ENCODE peak calls at places on chromosome 17, in eight cellular contexts. One of them, this sample, is unnamed.

GRCh38 chr17:76378548-76379274 is 5.7 kb upstream of the SPHK1 start:
- DNase-seq in amygdala: no peak
- DNase-seq in activated T-helper 2 cell treated with anti-CD3 and anti-CD28 coated beads, Interferon-gamma antibody, Interleukin-2, Interleukin-4, amounts not matched to agents 10 μg/mL and 5 μg/mL and 100 μg/mL, durations not matched to agents 14 hours and 24 hours and 36 hours: no peak
- DNase-seq in lower leg skin: no peak
- DNase-seq in activated naive CD4-positive, alpha-beta T cell treated with Interleukin-2 at 50 U/mL for 16 hours: no peak
- DNase-seq in HS-27A: no peak
- DNase-seq in left colon: no peak
- DNase-seq in NCI-H1048: no peak
- DNase-seq in this sample: no peak

GRCh38 chr17:44865231-44865660 is 17.6 kb downstream of the HIGD1B start:
- DNase-seq in amygdala: peak
- DNase-seq in NCI-H1048: peak
- DNase-seq in activated naive CD4-positive, alpha-beta T cell treated with Interleukin-2 at 50 U/mL for 16 hours: peak
- DNase-seq in HS-27A: peak
- DNase-seq in left colon: peak
- DNase-seq in activated T-helper 2 cell treated with anti-CD3 and anti-CD28 coated beads, Interferon-gamma antibody, Interleukin-2, Interleukin-4, amounts not matched to agents 10 μg/mL and 5 μg/mL and 100 μg/mL, durations not matched to agents 14 hours and 24 hours and 36 hours: peak
- DNase-seq in lower leg skin: peak
- DNase-seq in this sample: peak

GRCh38 chr17:44095647-44096496 is 25.3 kb downstream of the G6PC3 start:
- DNase-seq in amygdala: peak
- DNase-seq in lower leg skin: peak
- DNase-seq in left colon: peak
- DNase-seq in activated naive CD4-positive, alpha-beta T cell treated with Interleukin-2 at 50 U/mL for 16 hours: no peak
- DNase-seq in HS-27A: no peak
- DNase-seq in NCI-H1048: no peak
- DNase-seq in activated T-helper 2 cell treated with anti-CD3 and anti-CD28 coated beads, Interferon-gamma antibody, Interleukin-2, Interleukin-4, amounts not matched to agents 10 μg/mL and 5 μg/mL and 100 μg/mL, durations not matched to agents 14 hours and 24 hours and 36 hours: no peak
- DNase-seq in this sample: peak

GRCh38 chr17:55416000-55416399 is 5.6 kb downstream of the MMD start:
- DNase-seq in lower leg skin: no peak
- DNase-seq in amygdala: no peak
- DNase-seq in activated naive CD4-positive, alpha-beta T cell treated with Interleukin-2 at 50 U/mL for 16 hours: no peak
- DNase-seq in activated T-helper 2 cell treated with anti-CD3 and anti-CD28 coated beads, Interferon-gamma antibody, Interleukin-2, Interleukin-4, amounts not matched to agents 10 μg/mL and 5 μg/mL and 100 μg/mL, durations not matched to agents 14 hours and 24 hours and 36 hours: no peak
- DNase-seq in HS-27A: no peak
- DNase-seq in NCI-H1048: no peak
- DNase-seq in left colon: no peak
- DNase-seq in this sample: no peak

GRCh38 chr17:19494961-19495806 is 38.5 kb upstream of the SLC47A1 start:
- DNase-seq in activated T-helper 2 cell treated with anti-CD3 and anti-CD28 coated beads, Interferon-gamma antibody, Interleukin-2, Interleukin-4, amounts not matched to agents 10 μg/mL and 5 μg/mL and 100 μg/mL, durations not matched to agents 14 hours and 24 hours and 36 hours: no peak
- DNase-seq in left colon: no peak
- DNase-seq in lower leg skin: no peak
- DNase-seq in activated naive CD4-positive, alpha-beta T cell treated with Interleukin-2 at 50 U/mL for 16 hours: no peak
- DNase-seq in NCI-H1048: no peak
- DNase-seq in HS-27A: no peak
- DNase-seq in amygdala: no peak
- DNase-seq in this sample: no peak

GRCh38 chr17:39626171-39626670 is 531 bp upstream of the PPP1R1B start:
- DNase-seq in NCI-H1048: no peak
- DNase-seq in lower leg skin: no peak
- DNase-seq in HS-27A: no peak
- DNase-seq in amygdala: no peak
- DNase-seq in activated naive CD4-positive, alpha-beta T cell treated with Interleukin-2 at 50 U/mL for 16 hours: peak
- DNase-seq in activated T-helper 2 cell treated with anti-CD3 and anti-CD28 coated beads, Interferon-gamma antibody, Interleukin-2, Interleukin-4, amounts not matched to agents 10 μg/mL and 5 μg/mL and 100 μg/mL, durations not matched to agents 14 hours and 24 hours and 36 hours: no peak
- DNase-seq in left colon: no peak
- DNase-seq in this sample: no peak

GRCh38 chr17:40303009-40303657 is 5.8 kb upstream of the RARA start:
- DNase-seq in left colon: peak
- DNase-seq in HS-27A: no peak
- DNase-seq in activated naive CD4-positive, alpha-beta T cell treated with Interleukin-2 at 50 U/mL for 16 hours: peak
- DNase-seq in NCI-H1048: no peak
- DNase-seq in activated T-helper 2 cell treated with anti-CD3 and anti-CD28 coated beads, Interferon-gamma antibody, Interleukin-2, Interleukin-4, amounts not matched to agents 10 μg/mL and 5 μg/mL and 100 μg/mL, durations not matched to agents 14 hours and 24 hours and 36 hours: no peak
- DNase-seq in amygdala: no peak
- DNase-seq in lower leg skin: no peak
- DNase-seq in this sample: no peak

GRCh38 chr17:28643979-28644781 is 778 bp downstream of the BLTP2 start:
- DNase-seq in HS-27A: no peak
- DNase-seq in amygdala: peak
- DNase-seq in activated T-helper 2 cell treated with anti-CD3 and anti-CD28 coated beads, Interferon-gamma antibody, Interleukin-2, Interleukin-4, amounts not matched to agents 10 μg/mL and 5 μg/mL and 100 μg/mL, durations not matched to agents 14 hours and 24 hours and 36 hours: no peak
- DNase-seq in activated naive CD4-positive, alpha-beta T cell treated with Interleukin-2 at 50 U/mL for 16 hours: peak
- DNase-seq in lower leg skin: peak
- DNase-seq in NCI-H1048: no peak
- DNase-seq in left colon: peak
- DNase-seq in this sample: peak

GRCh38 chr17:2207815-2208515 is 95.6 kb downstream of the SMG6 start:
- DNase-seq in HS-27A: no peak
- DNase-seq in left colon: no peak
- DNase-seq in amygdala: no peak
- DNase-seq in lower leg skin: no peak
- DNase-seq in activated naive CD4-positive, alpha-beta T cell treated with Interleukin-2 at 50 U/mL for 16 hours: no peak
- DNase-seq in NCI-H1048: no peak
- DNase-seq in activated T-helper 2 cell treated with anti-CD3 and anti-CD28 coated beads, Interferon-gamma antibody, Interleukin-2, Interleukin-4, amounts not matched to agents 10 μg/mL and 5 μg/mL and 100 μg/mL, durations not matched to agents 14 hours and 24 hours and 36 hours: no peak
- DNase-seq in this sample: no peak

GRCh38 chr17:17935321-17936271 is 36.6 kb downstream of the TOM1L2 start:
- DNase-seq in lower leg skin: peak
- DNase-seq in NCI-H1048: no peak
- DNase-seq in activated T-helper 2 cell treated with anti-CD3 and anti-CD28 coated beads, Interferon-gamma antibody, Interleukin-2, Interleukin-4, amounts not matched to agents 10 μg/mL and 5 μg/mL and 100 μg/mL, durations not matched to agents 14 hours and 24 hours and 36 hours: no peak
- DNase-seq in HS-27A: peak
- DNase-seq in activated naive CD4-positive, alpha-beta T cell treated with Interleukin-2 at 50 U/mL for 16 hours: no peak
- DNase-seq in left colon: peak
- DNase-seq in amygdala: no peak
- DNase-seq in this sample: no peak

GRCh38 chr17:48751733-48752398 is 23.3 kb upstream of the HOXB13 start:
- DNase-seq in NCI-H1048: no peak
- DNase-seq in activated naive CD4-positive, alpha-beta T cell treated with Interleukin-2 at 50 U/mL for 16 hours: no peak
- DNase-seq in amygdala: no peak
- DNase-seq in activated T-helper 2 cell treated with anti-CD3 and anti-CD28 coated beads, Interferon-gamma antibody, Interleukin-2, Interleukin-4, amounts not matched to agents 10 μg/mL and 5 μg/mL and 100 μg/mL, durations not matched to agents 14 hours and 24 hours and 36 hours: no peak
- DNase-seq in lower leg skin: no peak
- DNase-seq in left colon: no peak
- DNase-seq in HS-27A: no peak
- DNase-seq in this sample: no peak

GRCh38 chr17:31916496-31917064 is 15.1 kb upstream of the UTP6 start:
- DNase-seq in left colon: no peak
- DNase-seq in amygdala: no peak
- DNase-seq in activated naive CD4-positive, alpha-beta T cell treated with Interleukin-2 at 50 U/mL for 16 hours: no peak
- DNase-seq in HS-27A: no peak
- DNase-seq in NCI-H1048: no peak
- DNase-seq in lower leg skin: no peak
- DNase-seq in activated T-helper 2 cell treated with anti-CD3 and anti-CD28 coated beads, Interferon-gamma antibody, Interleukin-2, Interleukin-4, amounts not matched to agents 10 μg/mL and 5 μg/mL and 100 μg/mL, durations not matched to agents 14 hours and 24 hours and 36 hours: no peak
- DNase-seq in this sample: no peak

GRCh38 chr17:35254107-35254802 is 11.4 kb downstream of the SLFN5 start:
- DNase-seq in amygdala: no peak
- DNase-seq in left colon: peak
- DNase-seq in lower leg skin: peak
- DNase-seq in HS-27A: peak
- DNase-seq in activated naive CD4-positive, alpha-beta T cell treated with Interleukin-2 at 50 U/mL for 16 hours: no peak
- DNase-seq in NCI-H1048: no peak
- DNase-seq in activated T-helper 2 cell treated with anti-CD3 and anti-CD28 coated beads, Interferon-gamma antibody, Interleukin-2, Interleukin-4, amounts not matched to agents 10 μg/mL and 5 μg/mL and 100 μg/mL, durations not matched to agents 14 hours and 24 hours and 36 hours: no peak
- DNase-seq in this sample: peak

GRCh38 chr17:16214190-16215001 is 938 bp downstream of the NCOR1 start:
- DNase-seq in activated T-helper 2 cell treated with anti-CD3 and anti-CD28 coated beads, Interferon-gamma antibody, Interleukin-2, Interleukin-4, amounts not matched to agents 10 μg/mL and 5 μg/mL and 100 μg/mL, durations not matched to agents 14 hours and 24 hours and 36 hours: no peak
- DNase-seq in lower leg skin: no peak
- DNase-seq in activated naive CD4-positive, alpha-beta T cell treated with Interleukin-2 at 50 U/mL for 16 hours: no peak
- DNase-seq in left colon: no peak
- DNase-seq in NCI-H1048: no peak
- DNase-seq in HS-27A: peak
- DNase-seq in amygdala: no peak
- DNase-seq in this sample: no peak

GRCh38 chr17:48725005-48725293 is 2.0 kb downstream of the PRAC2 start:
- DNase-seq in NCI-H1048: no peak
- DNase-seq in HS-27A: no peak
- DNase-seq in amygdala: no peak
- DNase-seq in left colon: no peak
- DNase-seq in activated naive CD4-positive, alpha-beta T cell treated with Interleukin-2 at 50 U/mL for 16 hours: no peak
- DNase-seq in activated T-helper 2 cell treated with anti-CD3 and anti-CD28 coated beads, Interferon-gamma antibody, Interleukin-2, Interleukin-4, amounts not matched to agents 10 μg/mL and 5 μg/mL and 100 μg/mL, durations not matched to agents 14 hours and 24 hours and 36 hours: no peak
- DNase-seq in lower leg skin: no peak
- DNase-seq in this sample: no peak

This sample was measured in mucosa of gallbladder.